ENCODE peak calls at places on chromosomes 12 and 14, in seven cellular contexts. E is fibroblast of lung, P is left lobe of liver, F is OCI-M1, Q is SHP77, K is GM19239, B is NCI-H774. O is an unnamed sample.

GRCh38 chr14:72786377-72787350 is 107.2 kb downstream of the DPF3 start:
- DNase-seq in E (no peak), P (no peak), F (no peak), Q (no peak), K (no peak), B (no peak), O (no peak)

GRCh38 chr12:123761841-123762714 is at the start of gene DNAH10:
- DNase-seq in E (peak; percentile 26), P (no peak), F (no peak), Q (no peak), K (peak; percentile 51), B (peak; percentile 11), O (no peak)

GRCh38 chr12:75909714-75910451 is 121.7 kb downstream of the PHLDA1 start:
- DNase-seq in E (no peak), P (no peak), F (no peak), Q (peak; percentile 52), K (no peak), B (peak; percentile 65), O (no peak)

GRCh38 chr12:26712892-26713291 is 120.1 kb downstream of the ITPR2 start:
- DNase-seq in E (no peak), P (no peak), F (no peak), Q (no peak), K (no peak), B (no peak), O (no peak)

GRCh38 chr14:103908580-103908979 is 19.7 kb upstream of the TDRD9 start:
- DNase-seq in E (no peak), P (no peak), F (no peak), Q (no peak), K (no peak), B (no peak), O (no peak)

GRCh38 chr12:51027342-51027835 is 1.2 kb upstream of the SLC11A2 start:
- DNase-seq in E (no peak), P (no peak), F (no peak), Q (no peak), K (no peak), B (no peak), O (no peak)

GRCh38 chr12:48063530-48063929 is 42.3 kb downstream of the SENP1 start:
- DNase-seq in E (no peak), P (no peak), F (no peak), Q (no peak), K (no peak), B (no peak), O (no peak)

GRCh38 chr14:55689971-55690871 is 110.2 kb downstream of the KTN1 start:
- DNase-seq in E (no peak), P (no peak), F (no peak), Q (no peak), K (no peak), B (no peak), O (no peak)

GRCh38 chr14:30966415-30967363 is 58.8 kb upstream of the AP4S1 start:
- DNase-seq in E (no peak), P (no peak), F (no peak), Q (no peak), K (no peak), B (no peak), O (no peak)

GRCh38 chr12:41769810-41770209 is 374.9 kb downstream of the GXYLT1 start:
- DNase-seq in E (no peak), P (no peak), F (no peak), Q (no peak), K (no peak), B (no peak), O (no peak)

GRCh38 chr12:7433276-7433822 is 10.6 kb downstream of the CD163L1 start:
- DNase-seq in E (peak; percentile 58), P (no peak), F (no peak), Q (no peak), K (no peak), B (no peak), O (peak; percentile 24)

GRCh38 chr12:68975811-68976210 is 42.8 kb upstream of the CPM start:
- DNase-seq in E (no peak), P (no peak), F (no peak), Q (peak; percentile 35), K (no peak), B (peak; percentile 2), O (no peak)

GRCh38 chr12:93521225-93521854 is 51.1 kb upstream of the SOCS2 start:
- DNase-seq in E (peak; percentile 58), P (no peak), F (no peak), Q (no peak), K (no peak), B (no peak), O (peak; percentile 16)

GRCh38 chr12:50057000-50057841 is at the start of gene ASIC1:
- DNase-seq in E (peak; percentile 70), P (peak; percentile 75), F (peak; percentile 45), Q (peak; percentile 40), K (peak; percentile 58), B (peak; percentile 57), O (peak; percentile 11)

GRCh38 chr14:77752799-77753516 is 8.0 kb downstream of the SNW1 start:
- DNase-seq in E (peak; percentile 5), P (no peak), F (no peak), Q (no peak), K (no peak), B (no peak), O (no peak)